ENCODE peak calls at places on chromosomes 13 and 19, in four cellular contexts. G, O, K and T are unnamed samples.

GRCh38 chr19:3976495-3977241 is 5.8 kb upstream of the DAPK3 start:
- DNase-seq in G (no peak), O (peak; percentile 77), K (peak; percentile 71), T (no peak)

GRCh38 chr19:30227071-30227621 is 145.0 kb upstream of the ZNF536 start:
- DNase-seq in G (no peak), O (no peak), K (no peak), T (no peak)

GRCh38 chr19:2049741-2050348 is 1.2 kb downstream of the MKNK2 start:
- DNase-seq in G (peak; percentile 77), O (peak; percentile 79), K (peak; percentile 67), T (peak; percentile 86)

GRCh38 chr19:10891360-10892108 is 20.2 kb downstream of the CARM1 start:
- DNase-seq in G (no peak), O (no peak), K (no peak), T (no peak)

GRCh38 chr13:21371011-21371410 is 88.1 kb downstream of the ZDHHC20 start:
- DNase-seq in G (peak; percentile 67), O (peak; percentile 57), K (peak; percentile 47), T (no peak)

GRCh38 chr13:112007191-112007590 is 59.8 kb upstream of the SOX1 start:
- DNase-seq in G (no peak), O (no peak), K (no peak), T (no peak)

GRCh38 chr19:44371815-44372480 is 15.5 kb upstream of the ZNF112 start:
- DNase-seq in G (no peak), O (no peak), K (no peak), T (no peak)

GRCh38 chr19:18379803-18380747 is 5.9 kb upstream of the GDF15 start:
- DNase-seq in G (peak; percentile 80), O (peak; percentile 82), K (peak; percentile 98), T (peak; percentile 100)

GRCh38 chr19:46920341-46920740 is 59.5 kb downstream of the ARHGAP35 start:
- DNase-seq in G (no peak), O (no peak), K (no peak), T (no peak)

GRCh38 chr19:48810151-48810550 is 678 bp downstream of the BCAT2 start:
- DNase-seq in G (no peak), O (no peak), K (no peak), T (no peak)

GRCh38 chr19:15714638-15715037 is 13.2 kb upstream of the OR10H2 start:
- DNase-seq in G (no peak), O (no peak), K (no peak), T (no peak)

GRCh38 chr19:50230379-50231351 is 27.2 kb downstream of the MYH14 start:
- DNase-seq in G (no peak), O (no peak), K (no peak), T (no peak)

GRCh38 chr19:43532962-43533545 is at the start of gene ZNF575:
- DNase-seq in G (peak; percentile 95), O (peak; percentile 97), K (peak; percentile 95), T (peak; percentile 50)

GRCh38 chr13:73449258-73449657 is 390.5 kb downstream of the KLF5 start:
- DNase-seq in G (no peak), O (no peak), K (no peak), T (no peak)

GRCh38 chr13:110236431-110236830 is 70.5 kb downstream of the COL4A1 start:
- DNase-seq in G (no peak), O (no peak), K (no peak), T (no peak)

GRCh38 chr13:75870397-75870801 is 234.3 kb downstream of the LMO7 start:
- DNase-seq in G (peak; percentile 32), O (peak; percentile 38), K (peak; percentile 30), T (no peak)

GRCh38 chr13:80083516-80084085 is 257.3 kb downstream of the SPRY2 start:
- DNase-seq in G (peak; percentile 71), O (peak; percentile 69), K (peak; percentile 69), T (no peak)

GRCh38 chr19:6730153-6730804 is 7.1 kb downstream of the GPR108 start:
- DNase-seq in G (peak; percentile 48), O (no peak), K (peak; percentile 12), T (no peak)
- H3K4me3 ChIP-seq in G (peak overlapping the region; percentile 24), O (no peak overlapping the region), K (no peak overlapping the region), T (no peak overlapping the region)

DNA sequence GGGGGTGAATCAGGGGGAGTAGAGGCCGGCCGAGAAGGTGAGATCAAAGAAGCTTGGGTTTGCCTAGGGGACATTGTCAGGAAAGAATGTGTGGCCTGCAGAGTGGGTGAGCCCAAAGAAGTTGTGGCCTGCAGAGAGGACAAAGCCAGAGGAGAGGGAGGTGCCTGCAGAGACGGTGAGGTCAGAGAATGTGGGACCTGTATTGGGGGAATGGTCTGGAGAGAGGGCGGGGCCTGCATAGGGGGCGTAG is 3.0 kb downstream of the PRR36 start:
- DNase-seq in G (no peak), O (no peak), K (no peak), T (no peak)
- TF ChIP-seq CTCF in G (no peak), O (no peak), K (no peak), T (no peak)

DNA sequence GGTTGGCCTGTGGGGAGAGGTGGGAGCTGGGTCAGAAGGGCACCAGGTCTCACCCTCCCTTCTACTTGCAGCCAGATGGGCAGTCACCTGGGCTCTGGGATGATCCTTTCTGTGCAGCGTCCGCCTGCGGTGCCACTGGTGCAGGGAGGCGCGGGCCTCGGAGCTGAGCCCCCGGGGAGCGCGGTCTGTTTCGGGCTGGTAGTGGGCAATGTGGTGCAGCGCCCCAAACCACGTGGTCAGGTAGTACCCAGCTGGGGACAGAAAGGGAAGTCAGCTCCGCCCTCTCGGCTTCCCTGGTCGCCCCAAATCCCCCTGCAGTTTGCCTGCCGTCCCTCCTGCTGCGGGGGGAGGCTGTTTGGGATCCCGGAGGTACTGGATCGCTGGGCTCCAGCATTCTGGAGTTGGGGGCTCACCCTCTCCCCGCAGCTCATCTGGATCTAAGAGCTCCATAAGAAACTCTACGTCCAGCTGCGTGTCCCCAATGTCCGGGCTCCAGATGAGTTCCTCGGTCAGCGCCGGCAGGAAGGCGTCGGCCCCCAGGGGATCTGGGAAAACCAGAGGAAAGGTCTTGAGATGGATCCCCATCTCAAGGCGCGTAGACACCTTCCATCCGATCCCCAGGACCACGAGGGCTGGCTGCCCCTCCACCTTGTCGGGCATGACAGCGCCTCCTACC is 8.8 kb downstream of the RINL start:
- DNase-seq in G (no peak), O (peak; percentile 5), K (no peak), T (no peak)
- H3K4me3 ChIP-seq in G (peak overlapping the region; percentile 54), O (peak overlapping the region; percentile 43), K (peak overlapping the region; percentile 48), T (no peak overlapping the region)

GRCh38 chr13:66689037-66689619 is 541.0 kb downstream of the PCDH9 start:
- DNase-seq in G (peak; percentile 48), O (peak; percentile 39), K (peak; percentile 11), T (no peak)
- TF ChIP-seq CTCF in G (peak; percentile 42), O (peak; percentile 29), K (peak; percentile 25), T (no peak)

DNA sequence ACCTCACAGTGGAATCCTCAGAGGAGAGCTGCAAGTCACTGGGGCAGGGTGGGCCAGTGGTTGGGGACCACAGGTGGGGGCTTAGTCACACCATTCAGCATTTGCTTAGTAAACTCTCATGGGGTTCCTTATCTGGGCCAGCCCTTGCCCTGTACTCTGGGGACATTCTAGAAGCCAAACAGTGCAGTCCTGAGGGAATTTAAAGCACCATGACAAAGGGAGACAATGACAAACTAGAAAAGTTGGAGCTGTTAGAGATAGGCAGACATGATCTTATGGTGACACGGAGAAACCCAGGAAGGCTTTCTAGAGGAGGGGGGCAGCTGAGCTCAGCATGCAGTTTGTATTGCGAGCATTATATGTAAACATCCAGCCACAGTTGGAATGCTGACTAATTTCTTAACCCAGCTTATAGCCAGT is 87.6 kb downstream of the ZNF429 start:
- DNase-seq in G (no peak), O (no peak), K (no peak), T (no peak)
- H3K4me3 ChIP-seq in G (no peak overlapping the region), O (no peak overlapping the region), K (no peak overlapping the region), T (no peak overlapping the region)

DNA sequence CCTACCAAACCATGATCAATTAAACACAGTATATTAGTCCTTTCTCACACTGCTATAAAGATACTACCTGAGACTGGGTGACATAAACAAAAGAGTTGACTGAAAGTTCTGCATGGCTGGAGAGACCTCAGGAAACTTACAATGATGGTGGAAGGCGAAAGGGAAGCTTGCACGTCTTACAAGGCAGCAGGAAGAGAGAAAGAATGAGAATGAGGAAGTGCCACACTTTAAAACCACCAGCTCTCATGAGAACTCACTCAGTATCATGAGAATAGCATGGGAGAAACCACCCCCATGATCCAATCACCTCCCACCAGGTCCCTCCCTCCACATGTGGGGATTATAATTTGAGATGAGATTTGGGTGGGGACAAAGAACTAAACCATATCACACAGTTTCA is 324.9 kb upstream of the ZNF507 start:
- DNase-seq in G (no peak), O (no peak), K (no peak), T (no peak)
- TF ChIP-seq CTCF in G (no peak), O (no peak), K (no peak), T (no peak)